ENCODE peak calls at places on chromosomes 2 and 18, in seven cellular contexts. J, V, Y, C, G, O and R are unnamed samples.

GRCh38 chr2:18154812-18155211 is 276.3 kb downstream of the KCNS3 start:
- DNase-seq in J (no peak), V (no peak), Y (no peak), C (no peak), G (no peak), O (no peak), R (no peak)

GRCh38 chr2:26704441-26704977 is 12.0 kb downstream of the KCNK3 start:
- DNase-seq in J (no peak), V (no peak), Y (no peak), C (peak; percentile 92), G (no peak), O (no peak), R (no peak)

GRCh38 chr2:203710211-203710610 is 3.8 kb downstream of the CD28 start:
- DNase-seq in J (no peak), V (no peak), Y (no peak), C (no peak), G (no peak), O (no peak), R (no peak)

GRCh38 chr2:104867351-104868080 is 13.6 kb downstream of the POU3F3 start:
- DNase-seq in J (no peak), V (no peak), Y (no peak), C (no peak), G (no peak), O (no peak), R (no peak)

GRCh38 chr18:47149457-47150028 is 757 bp downstream of the HDHD2 start:
- DNase-seq in J (peak; percentile 54), V (no peak), Y (no peak), C (no peak), G (no peak), O (no peak), R (no peak)

GRCh38 chr2:131156452-131157149 is 51.5 kb downstream of the PLEKHB2 start:
- DNase-seq in J (no peak), V (no peak), Y (no peak), C (no peak), G (no peak), O (no peak), R (no peak)

GRCh38 chr2:224584768-224585204 is 377 bp downstream of the CUL3 start:
- DNase-seq in J (no peak), V (peak; percentile 68), Y (peak; percentile 34), C (peak; percentile 21), G (peak; percentile 35), O (peak; percentile 6), R (peak; percentile 37)

GRCh38 chr2:216911886-216912285 is 52.0 kb upstream of the TNP1 start:
- DNase-seq in J (peak; percentile 42), V (no peak), Y (no peak), C (peak; percentile 50), G (no peak), O (no peak), R (no peak)

GRCh38 chr2:222296911-222297599 is 1.7 kb downstream of the PAX3 start:
- DNase-seq in J (no peak), V (no peak), Y (no peak), C (no peak), G (no peak), O (no peak), R (no peak)

GRCh38 chr2:51084750-51085149 is 52.8 kb upstream of the NRXN1 start:
- DNase-seq in J (no peak), V (no peak), Y (no peak), C (no peak), G (no peak), O (no peak), R (no peak)

GRCh38 chr2:64698668-64699444 is 45.1 kb upstream of the SERTAD2 start:
- DNase-seq in J (peak; percentile 73), V (no peak), Y (peak; percentile 14), C (peak; percentile 89), G (no peak), O (no peak), R (no peak)

GRCh38 chr2:1766400-1766799 is 22.1 kb upstream of the PXDN start:
- DNase-seq in J (no peak), V (no peak), Y (no peak), C (no peak), G (no peak), O (no peak), R (no peak)